ENCODE peak calls at places on chromosomes 7 and 10, in four cellular contexts. K is heart right ventricle, Y is upper lobe of right lung, O is A549. C is an unnamed sample. For H3K4me1, the result is how much of the 10 kb centered on the place peaks cover.

GRCh38 chr10:95907454-95908253 is at the start of gene CC2D2B:
- DNase-seq in K (peak), Y (peak), O (peak), C (peak)

GRCh38 chr7:132609906-132610520 is 33.7 kb upstream of the PLXNA4 start:
- DNase-seq in K (no peak), Y (no peak), O (no peak), C (no peak)

GRCh38 chr7:28847176-28847575 is 111.0 kb downstream of the TRIL start:
- DNase-seq in K (no peak), Y (no peak), O (no peak), C (no peak)

GRCh38 chr10:74808501-74808900 is 17.9 kb upstream of the KAT6B start:
- DNase-seq in K (no peak), Y (no peak), O (no peak), C (no peak)

GRCh38 chr7:134865001-134865845 is 85.8 kb downstream of the CALD1 start:
- DNase-seq in K (no peak), Y (no peak), O (no peak), C (no peak)

GRCh38 chr7:3294432-3295100 is 6.5 kb upstream of the SDK1 start:
- DNase-seq in K (no peak), Y (no peak), O (no peak), C (no peak)

GRCh38 chr7:140062528-140063299 is at the start of gene PARP12:
- DNase-seq in K (peak), Y (peak), O (peak), C (peak)

GRCh38 chr7:106659369-106659962 is 1.5 kb downstream of the CCDC71L start:
- DNase-seq in K (no peak), Y (no peak), O (no peak), C (no peak)

GRCh38 chr10:97546441-97547340 is 25.9 kb upstream of the ANKRD2 start:
- DNase-seq in K (no peak), Y (no peak), O (no peak), C (no peak)

GRCh38 chr10:102347236-102347828 is 48.2 kb upstream of the NFKB2 start:
- DNase-seq in K (peak), Y (no peak), O (peak), C (peak)

GRCh38 chr7:141409911-141410329 is 141.3 kb upstream of the AGK start:
- DNase-seq in K (no peak), Y (no peak), O (no peak), C (no peak)

GRCh38 chr7:150755473-150756099 is 18.4 kb downstream of the GIMAP5 start:
- DNase-seq in K (no peak), Y (no peak), O (no peak), C (no peak)

GRCh38 chr10:98339790-98340189 is 71.8 kb upstream of the LOXL4 start:
- DNase-seq in K (no peak), Y (no peak), O (no peak), C (no peak)

GRCh38 chr10:35498693-35499092 is 106.4 kb upstream of the GJD4 start:
- DNase-seq in K (no peak), Y (no peak), O (no peak), C (no peak)

GRCh38 chr7:65251851-65252620 is 121.6 kb upstream of the ZNF92 start:
- DNase-seq in K (peak), Y (peak), O (peak), C (peak)

GRCh38 chr7:105849122-105849855 is 27.1 kb downstream of the ATXN7L1 start:
- DNase-seq in K (no peak), Y (no peak), O (peak), C (no peak)

GRCh38 chr7:12322903-12323300 is 80.8 kb downstream of the VWDE start:
- DNase-seq in K (no peak), Y (no peak), O (no peak), C (no peak)

GRCh38 chr10:4902571-4903011 is 60.6 kb upstream of the AKR1C1 start:
- DNase-seq in K (no peak), Y (no peak), O (no peak), C (no peak)

GRCh38 chr7:23472974-23473847 is 2.9 kb upstream of the IGF2BP3 start:
- DNase-seq in K (no peak), Y (no peak), O (peak), C (no peak)

GRCh38 chr10:118543714-118544400 is 51.6 kb downstream of the PRLHR start:
- DNase-seq in K (peak), Y (peak), O (peak), C (peak)

GRCh38 chr7:28709756-28710155 is 248.4 kb downstream of the TRIL start:
- DNase-seq in K (no peak), Y (no peak), O (no peak), C (no peak)

GRCh38 chr10:69449841-69450240 is 1.4 kb upstream of the TSPAN15 start:
- DNase-seq in K (no peak), Y (peak), O (peak), C (peak)

GRCh38 chr10:76983624-76984023 is 654.0 kb downstream of the KCNMA1 start:
- DNase-seq in K (no peak), Y (no peak), O (no peak), C (no peak)

GRCh38 chr7:77321300-77321699 is 94.8 kb downstream of the GSAP start:
- DNase-seq in K (no peak), Y (no peak), O (no peak), C (no peak)

GRCh38 chr7:104700336-104700735 is 313.7 kb upstream of the KMT2E start:
- DNase-seq in K (no peak), Y (no peak), O (no peak), C (no peak)

DNA sequence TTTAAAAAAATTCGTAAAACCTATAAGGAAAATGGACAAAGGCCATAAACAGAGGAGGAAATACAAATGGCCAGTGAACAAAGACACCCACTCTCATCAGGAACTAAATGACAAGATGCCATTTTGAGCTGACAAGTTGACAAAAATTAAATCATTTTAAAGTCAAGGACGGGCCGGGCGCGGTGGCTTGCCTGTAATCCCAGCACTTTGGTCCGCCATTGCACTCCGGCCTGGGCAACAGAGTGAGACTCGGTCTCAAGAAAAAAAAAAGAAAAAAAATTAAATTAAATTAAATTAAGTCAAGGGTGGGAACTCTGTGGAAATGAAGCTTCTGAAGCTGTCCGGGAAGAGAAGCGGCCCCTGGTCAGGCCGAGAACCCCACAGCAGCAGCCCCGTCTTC is 1.2 kb upstream of the NOM1 start:
- DNase-seq in K (no peak), Y (no peak), O (no peak), C (no peak)
- H3K27ac ChIP-seq in K (no peak), Y (peak), O (no peak), C (no peak)

DNA sequence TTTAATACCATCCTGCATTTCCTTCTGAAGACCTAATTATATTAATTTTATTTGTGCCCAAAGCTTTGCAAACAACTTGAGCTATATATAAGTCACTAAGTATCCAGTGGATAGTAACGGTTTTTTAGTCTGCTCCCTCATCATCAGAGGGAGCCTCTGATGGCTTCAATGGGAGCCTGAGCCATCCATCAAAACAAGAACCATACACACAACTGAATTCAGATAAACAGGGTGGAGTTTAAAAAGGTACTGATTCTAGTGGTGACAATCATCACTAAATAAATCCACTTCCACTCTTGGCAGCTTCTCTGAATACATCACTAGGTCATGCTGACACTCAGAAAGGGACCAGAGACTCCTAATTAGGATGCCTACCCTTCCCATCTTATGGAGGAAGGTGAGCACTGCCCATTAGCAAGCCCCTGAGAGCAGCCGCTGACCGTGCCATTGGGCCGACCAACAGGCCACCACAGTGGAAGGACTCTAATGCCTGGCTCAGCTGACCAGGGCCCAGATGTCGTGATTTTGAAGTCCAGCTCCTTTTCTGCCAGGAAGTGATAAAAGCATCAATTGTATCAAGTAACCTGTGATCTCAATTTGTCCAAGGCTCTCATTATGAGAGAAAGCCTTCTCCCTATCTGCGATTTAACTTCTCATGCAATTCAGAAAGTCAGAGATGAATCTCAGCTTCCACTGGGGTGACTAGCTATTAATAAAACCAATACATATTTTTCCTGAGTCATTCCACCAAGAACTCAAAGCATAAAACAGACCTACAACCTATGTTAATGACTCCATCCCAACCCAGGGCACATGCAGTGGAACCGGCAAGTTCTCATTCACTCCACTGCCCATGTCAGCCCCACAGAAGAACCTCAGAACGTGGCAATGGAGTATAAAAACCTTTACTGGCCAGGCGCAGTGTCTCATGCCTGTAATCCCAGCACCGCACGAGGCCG is 13.1 kb downstream of the VOPP1 start:
- DNase-seq in K (no peak), Y (no peak), O (no peak), C (no peak)
- H3K4me1 ChIP-seq in K (under half), Y (under half), O (under half), C (under half)

GRCh38 chr10:87817291-87817872 is 644 bp downstream of the ATAD1 start:
- DNase-seq in K (no peak), Y (no peak), O (peak), C (no peak)

GRCh38 chr10:87819274-87819585 is 1.2 kb upstream of the ATAD1 start:
- DNase-seq in K (no peak), Y (no peak), O (no peak), C (no peak)

GRCh38 chr10:87818505-87819273 is 663 bp upstream of the ATAD1 start:
- DNase-seq in K (no peak), Y (peak), O (peak), C (no peak)

GRCh38 chr10:87816842-87817178 is 1.2 kb downstream of the ATAD1 start:
- DNase-seq in K (no peak), Y (no peak), O (peak), C (no peak)

GRCh38 chr10:87817873-87818504 is at the start of gene ATAD1:
- DNase-seq in K (peak), Y (peak), O (peak), C (peak)
- TF ChIP-seq CTCF in K (no peak), Y (peak), O (no peak), C (peak)

GRCh38 chr7:44101304-44101965 is 2.7 kb upstream of the AEBP1 start:
- DNase-seq in K (no peak), Y (no peak), O (no peak), C (no peak)

GRCh38 chr7:44103941-44104879 is at the start of gene AEBP1:
- DNase-seq in K (no peak), Y (peak), O (no peak), C (no peak)

GRCh38 chr7:44101966-44102845 is 1.9 kb upstream of the AEBP1 start:
- DNase-seq in K (no peak), Y (no peak), O (no peak), C (peak)

GRCh38 chr7:44103566-44103940 is 592 bp upstream of the AEBP1 start:
- DNase-seq in K (no peak), Y (no peak), O (no peak), C (no peak)

DNA sequence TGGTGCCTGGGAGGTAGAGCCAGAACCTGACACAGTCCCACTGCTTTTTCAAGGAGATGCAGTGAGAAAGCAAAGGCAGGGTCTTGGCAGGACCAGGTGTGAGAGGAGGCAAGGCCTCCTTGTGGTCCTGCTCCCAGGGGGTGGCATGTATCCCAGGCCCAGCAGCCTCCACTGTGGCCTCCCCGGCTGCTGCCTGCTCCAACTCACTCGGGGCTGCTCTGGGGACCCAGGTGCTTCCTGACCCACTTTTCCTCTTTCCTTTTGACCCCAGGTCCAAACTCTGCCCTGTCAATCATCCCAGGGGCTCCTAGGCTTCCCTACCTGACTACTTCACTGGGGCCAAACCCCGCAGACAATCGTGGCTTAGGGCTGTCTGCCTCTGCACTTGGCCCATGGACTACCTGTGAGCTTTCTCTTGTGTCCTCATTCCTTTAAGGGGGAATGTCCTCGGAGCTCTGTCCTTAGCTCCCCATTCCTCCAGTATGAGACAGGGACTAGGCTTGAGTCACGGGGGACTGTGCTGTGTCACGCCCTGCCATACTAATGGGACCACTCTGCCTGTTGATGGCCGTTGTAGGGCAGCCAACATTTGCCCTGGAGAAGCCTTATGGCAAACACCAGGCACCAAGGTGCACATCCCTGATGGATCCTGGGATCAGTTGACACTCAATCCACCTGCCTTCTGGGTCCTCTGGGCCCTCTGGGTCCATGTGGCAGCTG is 1.1 kb upstream of the AEBP1 start:
- DNase-seq in K (no peak), Y (no peak), O (no peak), C (no peak)
- H3K27ac ChIP-seq in K (peak), Y (peak), O (no peak), C (peak)

DNA sequence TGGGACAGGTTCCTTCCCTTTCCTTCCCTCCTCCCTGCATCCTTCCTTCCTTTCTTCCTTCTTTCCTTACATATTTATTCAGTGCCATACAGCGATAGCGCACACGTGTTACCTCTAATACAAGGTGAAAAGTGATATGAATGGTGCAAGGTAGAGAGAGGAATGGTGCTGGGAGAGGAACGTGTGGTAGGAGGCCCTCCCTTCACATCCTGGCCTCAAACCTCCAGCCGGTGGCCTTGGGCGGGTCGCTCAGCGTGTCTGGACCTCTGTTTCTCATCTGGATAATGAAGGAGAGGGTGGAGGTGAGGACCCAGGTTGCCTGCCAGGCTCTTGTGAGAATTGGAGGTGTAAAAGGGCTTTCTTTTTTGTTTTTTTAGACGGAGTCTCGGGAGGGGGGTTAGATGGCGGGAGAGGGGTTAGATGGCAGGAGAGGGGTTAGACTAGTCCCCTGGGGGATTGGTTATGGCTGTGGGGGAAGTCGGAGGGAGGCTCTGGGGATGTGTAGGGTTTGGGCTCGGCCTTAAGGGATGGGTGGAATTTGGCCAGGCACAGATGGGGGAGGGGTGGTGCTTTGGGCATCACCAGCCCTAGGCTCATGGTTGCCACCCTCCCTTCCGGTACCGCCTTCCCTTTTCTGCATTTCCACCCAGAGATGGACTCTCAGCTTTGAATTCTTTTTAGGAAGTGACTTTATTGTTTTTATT is 14.9 kb downstream of the CHST3 start:
- DNase-seq in K (no peak), Y (peak), O (no peak), C (no peak)
- H3K4me1 ChIP-seq in K (half or more), Y (half or more), O (half or more), C (under half)

GRCh38 chr7:116671681-116672595 is at the start of gene MET:
- DNase-seq in K (peak), Y (peak), O (peak), C (peak)
- TF ChIP-seq CTCF in K (peak), Y (peak), O (peak), C (no peak)

GRCh38 chr7:47933229-47933628 is 15.0 kb downstream of the PKD1L1 start:
- DNase-seq in K (no peak), Y (no peak), O (no peak), C (no peak)

GRCh38 chr7:47934831-47935230 is 13.4 kb downstream of the PKD1L1 start:
- DNase-seq in K (no peak), Y (no peak), O (no peak), C (no peak)

GRCh38 chr7:47931788-47932425 is 16.4 kb downstream of the PKD1L1 start:
- DNase-seq in K (no peak), Y (no peak), O (no peak), C (no peak)

GRCh38 chr7:47932466-47933037 is 15.7 kb downstream of the PKD1L1 start:
- DNase-seq in K (no peak), Y (no peak), O (no peak), C (no peak)

GRCh38 chr7:47931005-47931787 is 17.1 kb downstream of the PKD1L1 start:
- DNase-seq in K (no peak), Y (no peak), O (no peak), C (no peak)
- H3K27ac ChIP-seq in K (no peak), Y (no peak), O (no peak), C (no peak)

GRCh38 chr7:30472081-30472770 is 6.4 kb downstream of the NOD1 start:
- DNase-seq in K (no peak), Y (no peak), O (no peak), C (peak)

GRCh38 chr7:30472771-30473392 is 5.7 kb downstream of the NOD1 start:
- DNase-seq in K (no peak), Y (no peak), O (no peak), C (peak)

GRCh38 chr7:30473903-30474302 is 4.7 kb downstream of the NOD1 start:
- DNase-seq in K (no peak), Y (no peak), O (no peak), C (no peak)

GRCh38 chr7:30474485-30474884 is 4.1 kb downstream of the NOD1 start:
- DNase-seq in K (no peak), Y (no peak), O (no peak), C (peak)

DNA sequence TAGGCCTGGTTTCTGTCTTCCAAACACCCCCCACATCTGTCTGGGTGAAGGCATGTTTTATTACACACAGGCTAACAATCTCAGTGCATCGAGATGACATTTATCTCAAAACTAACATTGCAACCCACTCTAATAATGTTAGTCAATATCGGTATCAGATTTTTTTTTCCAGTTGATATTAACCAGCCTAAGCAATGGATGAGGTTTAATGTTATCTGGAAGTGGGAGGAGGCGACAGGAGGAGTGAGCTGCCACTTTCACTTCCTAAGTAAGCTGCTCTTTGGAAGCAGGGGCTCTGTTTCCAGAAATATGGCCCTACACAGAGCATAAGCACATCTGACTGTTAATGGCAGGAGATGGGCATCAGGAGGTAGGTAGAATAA is 5.2 kb downstream of the NOD1 start:
- DNase-seq in K (no peak), Y (no peak), O (no peak), C (peak)
- H3K4me1 ChIP-seq in K (half or more), Y (half or more), O (half or more), C (under half)

C was measured in right atrium auricular region.